ENCODE peak calls at places on chromosomes 13 and 19, in five cellular contexts. G is neuronal stem cell, T is mesendoderm, X is IMR-90, J is H9. R is an unnamed sample. For H3K4me1, the result is how much of the 10 kb centered on the place peaks cover.

GRCh38 chr13:75637101-75637774 is 1.1 kb downstream of the LMO7 start:
- DNase-seq in T (peak), X (no peak), J (no peak), G (no peak), R (no peak)

GRCh38 chr13:23583491-23583890 is 13.3 kb downstream of the TNFRSF19 start:
- DNase-seq in G (no peak), X (no peak), T (no peak), J (no peak), R (no peak)

GRCh38 chr19:1091544-1092175 is 3.5 kb downstream of the POLR2E start:
- DNase-seq in T (no peak), X (no peak), J (no peak), G (no peak), R (no peak)

GRCh38 chr19:50516859-50517703 is 3.4 kb upstream of the ASPDH start:
- DNase-seq in T (no peak), J (no peak), G (no peak), X (no peak), R (no peak)

GRCh38 chr19:2040647-2041435 is 10.2 kb downstream of the MKNK2 start:
- DNase-seq in J (no peak), X (no peak), T (no peak), G (no peak), R (no peak)

GRCh38 chr19:49514151-49514550 is 1.7 kb downstream of the FCGRT start:
- DNase-seq in J (no peak), G (no peak), X (no peak), T (no peak), R (peak)

GRCh38 chr19:33196446-33197193 is 2.5 kb downstream of the LRP3 start:
- DNase-seq in J (no peak), G (no peak), X (no peak), T (no peak), R (no peak)

GRCh38 chr13:39263033-39263432 is 224.8 kb downstream of the NHLRC3 start:
- DNase-seq in G (peak), X (peak), T (peak), J (peak), R (peak)

GRCh38 chr13:85040176-85040660 is 759.0 kb downstream of the SLITRK6 start:
- DNase-seq in J (no peak), T (peak), G (no peak), X (no peak), R (no peak)

GRCh38 chr13:30376426-30377311 is 45.6 kb upstream of the UBE2L5 start:
- DNase-seq in T (no peak), J (no peak), G (no peak), X (no peak), R (no peak)

GRCh38 chr19:4653793-4654436 is 14.6 kb downstream of the TNFAIP8L1 start:
- DNase-seq in G (no peak), T (no peak), X (no peak), J (no peak), R (no peak)

GRCh38 chr19:4649392-4650094 is 10.2 kb downstream of the TNFAIP8L1 start:
- DNase-seq in G (no peak), T (no peak), X (no peak), J (no peak), R (no peak)

GRCh38 chr19:4652075-4652474 is 12.8 kb downstream of the TNFAIP8L1 start:
- DNase-seq in G (no peak), J (no peak), X (no peak), T (no peak), R (no peak)

GRCh38 chr19:4647676-4648644 is 8.6 kb downstream of the TNFAIP8L1 start:
- DNase-seq in J (peak), T (peak), G (no peak), X (no peak), R (no peak)

GRCh38 chr19:4650159-4650558 is 10.8 kb downstream of the TNFAIP8L1 start:
- DNase-seq in X (no peak), J (no peak), G (no peak), T (no peak), R (no peak)
- H3K4me1 ChIP-seq in X (under half), J (under half), G (under half), T (under half), R (under half)

DNA sequence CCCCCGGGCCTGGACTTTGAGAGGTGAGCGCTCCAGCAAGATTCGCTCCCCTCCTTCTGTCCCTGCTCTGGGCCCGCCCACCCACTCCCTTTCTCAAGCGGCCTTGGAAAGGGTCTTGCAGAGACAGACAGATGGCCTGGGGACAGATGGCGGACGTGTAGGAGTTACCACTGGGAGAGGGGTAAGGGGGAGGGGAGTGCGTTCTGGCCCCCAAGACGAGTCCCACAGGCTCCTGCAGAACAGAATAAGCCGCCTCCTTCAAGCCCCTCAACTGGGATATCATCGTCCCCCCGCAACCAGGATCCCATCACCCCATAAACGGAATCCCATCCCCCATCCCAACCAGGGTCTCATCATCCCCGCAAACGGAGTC is 3.6 kb upstream of the TNFAIP8L1 start:
- DNase-seq in G (no peak), J (no peak), T (no peak), X (no peak), R (no peak)
- H4K8ac ChIP-seq in G (peak), J (no peak), T (no peak), X (peak), R (peak)

GRCh38 chr19:58279042-58279924 is 528 bp downstream of the ZNF8 start:
- DNase-seq in J (peak), T (peak), X (peak), G (no peak), R (peak)
- H2BK5ac ChIP-seq in J (no peak), T (no peak), X (peak), G (peak), R (peak)

GRCh38 chr19:10113964-10114650 is 2.6 kb downstream of the P2RY11 start:
- DNase-seq in X (no peak), T (peak), J (no peak), G (no peak), R (no peak)
- H3K4me1 ChIP-seq in X (under half), T (under half), J (under half), G (under half), R (under half)

GRCh38 chr19:3668331-3669133 is 31.7 kb downstream of the PIP5K1C start:
- DNase-seq in J (no peak), G (no peak), X (peak), T (no peak), R (peak)
- H4K8ac ChIP-seq in J (no peak), G (no peak), X (no peak), T (no peak), R (no peak)

DNA sequence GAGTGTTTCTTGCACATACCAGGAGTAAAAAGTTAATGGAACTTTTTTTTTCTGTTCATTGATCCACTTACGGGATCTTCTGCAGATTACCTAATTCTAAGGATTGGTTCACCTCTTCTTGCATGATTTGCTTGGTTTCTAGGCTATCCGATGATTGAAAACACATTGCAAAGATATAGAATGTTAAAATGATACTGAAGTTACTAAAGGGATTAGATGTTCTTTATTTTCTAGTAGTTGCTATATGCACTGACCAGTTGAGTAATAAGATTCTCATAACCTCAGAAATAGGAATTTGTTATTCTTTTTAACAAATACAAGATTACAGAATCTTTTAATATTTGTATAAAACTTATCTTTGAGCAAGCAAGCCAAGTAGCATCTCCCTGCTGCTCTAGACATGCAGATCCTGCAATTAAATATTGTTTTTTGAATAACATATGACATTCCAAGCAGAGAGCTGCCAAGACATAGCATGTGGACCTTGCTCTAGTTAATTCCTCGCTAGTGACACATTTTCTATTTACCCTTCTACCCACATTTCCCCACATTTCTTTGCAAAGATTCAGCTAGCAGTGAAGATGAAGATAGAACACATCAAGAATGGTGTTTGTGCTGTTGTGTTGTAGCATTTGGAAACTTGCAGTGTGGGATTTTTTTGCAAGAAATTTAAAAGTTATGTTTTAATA is 51.7 kb upstream of the RNF113B start:
- DNase-seq in G (no peak), X (peak), J (no peak), T (no peak), R (peak)
- H2BK5ac ChIP-seq in G (no peak), X (peak), J (no peak), T (no peak), R (no peak)

GRCh38 chr19:4428326-4428975 is 26.0 kb downstream of the CHAF1A start:
- DNase-seq in X (no peak), J (no peak), G (no peak), T (no peak), R (no peak)
- H3K4me1 ChIP-seq in X (under half), J (under half), G (under half), T (under half), R (under half)

DNA sequence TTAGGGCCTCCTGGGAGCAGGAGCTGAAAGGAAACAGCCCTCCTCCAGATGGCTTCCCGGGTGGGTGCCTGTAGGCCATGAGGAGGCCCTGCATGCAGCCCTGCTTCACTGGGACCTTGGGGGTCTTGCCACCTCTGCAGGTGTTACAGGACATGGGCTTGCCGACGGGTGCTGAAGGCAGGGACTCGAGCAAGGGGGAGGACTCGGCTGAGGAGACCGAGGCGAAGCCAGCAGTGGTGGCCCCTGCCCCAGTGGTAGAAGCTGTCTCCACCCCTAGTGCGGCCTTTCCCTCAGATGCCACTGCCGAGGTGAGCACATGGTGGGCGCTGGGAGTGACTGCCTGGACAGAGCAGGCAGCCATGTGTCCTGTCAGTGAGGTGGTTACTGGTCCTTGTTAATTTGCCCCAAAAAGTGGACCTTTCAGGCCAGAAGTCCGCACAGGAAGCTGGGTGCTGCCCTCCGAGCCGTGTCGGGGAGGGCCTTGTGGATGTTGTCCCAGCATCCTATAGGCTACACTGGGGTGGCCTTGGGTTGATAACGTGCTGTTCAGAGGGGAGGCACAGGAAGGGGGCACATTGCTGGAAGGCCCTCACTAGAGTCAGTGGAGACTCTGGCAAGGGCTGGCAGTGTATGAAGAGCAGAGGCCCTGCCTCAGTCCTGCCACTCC is 18.7 kb upstream of the QTRT1 start:
- DNase-seq in T (no peak), X (no peak), J (no peak), G (no peak), R (no peak)
- H4K8ac ChIP-seq in T (no peak), X (no peak), J (no peak), G (no peak), R (no peak)

GRCh38 chr19:47309038-47309437 is 623 bp upstream of the C5AR1 start:
- DNase-seq in G (no peak), J (no peak), T (no peak), X (no peak), R (no peak)
- H2BK5ac ChIP-seq in G (no peak), J (no peak), T (no peak), X (no peak), R (no peak)

GRCh38 chr19:41411682-41412265 is 14.2 kb downstream of the BCKDHA start:
- DNase-seq in T (no peak), X (no peak), G (no peak), J (no peak), R (no peak)
- H3K4me1 ChIP-seq in T (under half), X (under half), G (under half), J (under half), R (under half)